ENCODE peak calls at places on chromosome 18, in five cellular contexts. X, K, N, J and S are unnamed samples.
A peak's percentile ranks its signal among the peaks of the same experiment; 100 is the strongest.

GRCh38 chr18:12281861-12282260 is 26.2 kb upstream of the TUBB6 start:
- DNase-seq in X (no peak), K (no peak), N (no peak), J (no peak), S (no peak)

GRCh38 chr18:52813637-52814416 is 473.8 kb downstream of the DCC start:
- DNase-seq in X (no peak), K (no peak), N (no peak), J (no peak), S (no peak)

GRCh38 chr18:46832856-46833255 is 76.0 kb upstream of the ST8SIA5 start:
- DNase-seq in X (peak; percentile 12), K (no peak), N (no peak), J (no peak), S (peak; percentile 5)

GRCh38 chr18:24766376-24766775 is 305.9 kb downstream of the HRH4 start:
- DNase-seq in X (peak; percentile 17), K (no peak), N (no peak), J (no peak), S (peak; percentile 46)

GRCh38 chr18:48780151-48781001 is 170.4 kb downstream of the SMAD7 start:
- DNase-seq in X (peak; percentile 50), K (no peak), N (peak; percentile 43), J (no peak), S (peak; percentile 61)

GRCh38 chr18:78642561-78643398 is 336.8 kb upstream of the SALL3 start:
- DNase-seq in X (no peak), K (peak; percentile 17), N (no peak), J (no peak), S (no peak)

GRCh38 chr18:53789376-53790247 is 434.9 kb downstream of the MBD2 start:
- DNase-seq in X (no peak), K (no peak), N (no peak), J (no peak), S (no peak)

GRCh38 chr18:28113271-28114023 is 63.5 kb downstream of the CDH2 start:
- DNase-seq in X (no peak), K (no peak), N (no peak), J (no peak), S (no peak)

GRCh38 chr18:21117385-21118135 is 5.9 kb upstream of the ROCK1 start:
- DNase-seq in X (peak; percentile 83), K (no peak), N (no peak), J (no peak), S (peak; percentile 93)

GRCh38 chr18:13386891-13387801 is 168.6 kb downstream of the LDLRAD4 start:
- DNase-seq in X (no peak), K (no peak), N (no peak), J (no peak), S (no peak)

GRCh38 chr18:23587220-23587642 is 925 bp upstream of the NPC1 start:
- DNase-seq in X (no peak), K (no peak), N (no peak), J (peak; percentile 12), S (no peak)

GRCh38 chr18:12750076-12750707 is 47.4 kb downstream of the PSMG2 start:
- DNase-seq in X (no peak), K (no peak), N (no peak), J (no peak), S (peak; percentile 51)

GRCh38 chr18:3665780-3666525 is 216.0 kb downstream of the TGIF1 start:
- DNase-seq in X (peak; percentile 94), K (peak; percentile 78), N (peak; percentile 76), J (peak; percentile 78), S (peak; percentile 96)

GRCh38 chr18:74456409-74457042 is 582 bp downstream of the DIPK1C start:
- DNase-seq in X (no peak), K (no peak), N (no peak), J (no peak), S (no peak)
- H3K4me3 ChIP-seq in X (peak overlapping the region; percentile 3), K (peak overlapping the region; percentile 37), N (peak overlapping the region; percentile 30), J (peak overlapping the region; percentile 80), S (no peak overlapping the region)

GRCh38 chr18:74331404-74331803 is 15.8 kb downstream of the C18orf63 start:
- DNase-seq in X (peak; percentile 74), K (no peak), N (no peak), J (no peak), S (peak; percentile 63)

GRCh38 chr18:74333091-74333490 is 17.5 kb downstream of the C18orf63 start:
- DNase-seq in X (peak; percentile 72), K (no peak), N (no peak), J (no peak), S (peak; percentile 79)

GRCh38 chr18:74337155-74337911 is 21.7 kb downstream of the C18orf63 start:
- DNase-seq in X (no peak), K (no peak), N (no peak), J (no peak), S (no peak)

GRCh38 chr18:74336656-74337055 is 21.0 kb downstream of the C18orf63 start:
- DNase-seq in X (no peak), K (no peak), N (no peak), J (no peak), S (no peak)

GRCh38 chr18:74334242-74334893 is 18.7 kb downstream of the C18orf63 start:
- DNase-seq in X (no peak), K (no peak), N (no peak), J (no peak), S (no peak)
- H3K4me3 ChIP-seq in X (no peak overlapping the region), K (no peak overlapping the region), N (no peak overlapping the region), J (no peak overlapping the region), S (no peak overlapping the region)

DNA sequence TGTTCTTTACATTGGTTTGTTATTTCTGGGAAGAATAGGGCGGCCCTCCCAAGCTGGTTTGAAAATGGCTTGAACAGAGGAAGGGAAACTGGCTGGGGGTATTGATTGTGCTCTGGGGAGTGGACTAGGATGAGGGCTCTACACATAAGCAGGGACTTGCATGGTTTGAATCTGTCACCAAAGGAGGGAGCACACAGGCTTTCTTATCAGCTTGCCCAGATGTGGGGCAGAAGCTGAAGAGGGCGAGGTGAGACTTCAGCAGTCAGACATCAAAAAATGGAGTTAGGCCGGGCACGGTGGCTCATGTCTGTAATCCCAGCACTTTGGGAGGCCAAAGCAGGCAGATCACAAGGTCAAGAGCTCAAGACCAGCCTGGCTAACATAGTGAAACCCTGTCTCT is 7.2 kb upstream of the RAB12 start:
- DNase-seq in X (no peak), K (no peak), N (no peak), J (no peak), S (no peak)
- H3K4me3 ChIP-seq in X (no peak overlapping the region), K (no peak overlapping the region), N (no peak overlapping the region), J (no peak overlapping the region), S (no peak overlapping the region)

DNA sequence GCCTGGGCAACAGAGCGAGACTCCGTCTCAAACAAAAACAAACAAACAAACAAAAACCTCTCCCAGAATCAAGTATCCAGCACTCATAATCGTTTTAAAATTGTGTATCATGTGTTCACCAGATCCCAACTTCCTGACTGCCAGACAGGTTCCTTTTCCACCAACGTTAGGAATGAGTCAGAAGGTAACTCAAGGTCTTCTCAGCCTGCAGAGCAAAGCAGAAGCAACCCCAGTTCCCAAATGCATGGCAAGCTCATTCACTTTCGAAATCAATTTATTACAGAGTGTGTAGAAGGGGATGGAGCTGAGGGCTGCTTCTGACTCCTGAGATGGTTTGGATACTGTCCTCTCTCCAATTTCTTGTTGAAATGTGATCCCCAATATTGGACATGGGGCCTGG is 114.6 kb downstream of the PIEZO2 start:
- DNase-seq in X (peak; percentile 21), K (no peak), N (no peak), J (no peak), S (peak; percentile 18)
- H3K4me3 ChIP-seq in X (no peak overlapping the region), K (no peak overlapping the region), N (no peak overlapping the region), J (no peak overlapping the region), S (no peak overlapping the region)